ENCODE peak calls at places on chromosomes 12 and 14, in four cellular contexts. T, B, N and Y are unnamed samples.

GRCh38 chr14:72646861-72647528 is 246.9 kb downstream of the DPF3 start:
- DNase-seq in T (no peak), B (no peak), N (no peak), Y (no peak)

GRCh38 chr12:15546102-15546701 is 223.9 kb downstream of the PTPRO start:
- DNase-seq in T (no peak), B (no peak), N (no peak), Y (no peak)

GRCh38 chr14:38432186-38432585 is 176.3 kb upstream of the CLEC14A start:
- DNase-seq in T (no peak), B (no peak), N (no peak), Y (no peak)

GRCh38 chr12:1800646-1801284 is 19.6 kb upstream of the LRTM2 start:
- DNase-seq in T (no peak), B (no peak), N (no peak), Y (no peak)

GRCh38 chr14:101066826-101067508 is 163.4 kb upstream of the RTL1 start:
- DNase-seq in T (no peak), B (no peak), N (peak; percentile 13), Y (no peak)

GRCh38 chr14:55303646-55304277 is 32.5 kb downstream of the FBXO34 start:
- DNase-seq in T (no peak), B (no peak), N (no peak), Y (no peak)

GRCh38 chr12:124490584-124491305 is 76.7 kb downstream of the NCOR2 start:
- DNase-seq in T (no peak), B (peak; percentile 61), N (no peak), Y (no peak)

GRCh38 chr14:76836029-76836630 is 9.9 kb downstream of the LRRC74A start:
- DNase-seq in T (no peak), B (peak; percentile 39), N (peak; percentile 33), Y (no peak)

GRCh38 chr14:104528496-104528895 is 51.1 kb upstream of the C14orf180 start:
- DNase-seq in T (no peak), B (no peak), N (no peak), Y (no peak)

GRCh38 chr12:73240110-73240509 is 967.9 kb downstream of the TRHDE start:
- DNase-seq in T (no peak), B (no peak), N (no peak), Y (no peak)

GRCh38 chr14:28652782-28653181 is 113.8 kb upstream of the FOXG1 start:
- DNase-seq in T (peak; percentile 41), B (no peak), N (no peak), Y (no peak)

GRCh38 chr12:45725631-45726593 is 3.6 kb upstream of the ARID2 start:
- DNase-seq in T (no peak), B (no peak), N (no peak), Y (no peak)

GRCh38 chr12:111505601-111506036 is 93.5 kb downstream of the ATXN2 start:
- DNase-seq in T (no peak), B (no peak), N (no peak), Y (no peak)

GRCh38 chr14:32076278-32077080 is 625 bp upstream of the ARHGAP5 start:
- DNase-seq in T (peak; percentile 77), B (peak; percentile 95), N (peak; percentile 98), Y (peak; percentile 74)

GRCh38 chr14:50040401-50040775 is 76.0 kb downstream of the VCPKMT start:
- DNase-seq in T (no peak), B (no peak), N (no peak), Y (no peak)

GRCh38 chr12:67981236-67982164 is 7.7 kb upstream of the IFNG-AS1 start:
- DNase-seq in T (peak; percentile 35), B (no peak), N (peak; percentile 35), Y (peak; percentile 77)

GRCh38 chr12:111482464-111482863 is 76.7 kb downstream of the SH2B3 start:
- DNase-seq in T (no peak), B (no peak), N (no peak), Y (no peak)

GRCh38 chr12:30021046-30021833 is 237.5 kb upstream of the TMTC1 start:
- DNase-seq in T (no peak), B (no peak), N (no peak), Y (no peak)

GRCh38 chr12:87671757-87672156 is 357.4 kb downstream of the C12orf50 start:
- DNase-seq in T (no peak), B (no peak), N (no peak), Y (no peak)

GRCh38 chr14:23382276-23382675 is 5.4 kb downstream of the CMTM5 start:
- DNase-seq in T (no peak), B (no peak), N (no peak), Y (no peak)
- H3K4me3 ChIP-seq in T (no peak overlapping the region), B (no peak overlapping the region), N (no peak overlapping the region), Y (no peak overlapping the region)

GRCh38 chr14:20458031-20458789 is 3.0 kb downstream of the PIP4P1 start:
- DNase-seq in T (no peak), B (no peak), N (no peak), Y (no peak)

GRCh38 chr14:20454359-20454644 is 310 bp downstream of the OSGEP start:
- DNase-seq in T (no peak), B (no peak), N (no peak), Y (peak; percentile 22)

GRCh38 chr14:20455355-20456300 is 602 bp downstream of the APEX1 start:
- DNase-seq in T (no peak), B (no peak), N (no peak), Y (no peak)

GRCh38 chr14:20456971-20457370 is 1.9 kb downstream of the APEX1 start:
- DNase-seq in T (no peak), B (no peak), N (no peak), Y (no peak)

DNA sequence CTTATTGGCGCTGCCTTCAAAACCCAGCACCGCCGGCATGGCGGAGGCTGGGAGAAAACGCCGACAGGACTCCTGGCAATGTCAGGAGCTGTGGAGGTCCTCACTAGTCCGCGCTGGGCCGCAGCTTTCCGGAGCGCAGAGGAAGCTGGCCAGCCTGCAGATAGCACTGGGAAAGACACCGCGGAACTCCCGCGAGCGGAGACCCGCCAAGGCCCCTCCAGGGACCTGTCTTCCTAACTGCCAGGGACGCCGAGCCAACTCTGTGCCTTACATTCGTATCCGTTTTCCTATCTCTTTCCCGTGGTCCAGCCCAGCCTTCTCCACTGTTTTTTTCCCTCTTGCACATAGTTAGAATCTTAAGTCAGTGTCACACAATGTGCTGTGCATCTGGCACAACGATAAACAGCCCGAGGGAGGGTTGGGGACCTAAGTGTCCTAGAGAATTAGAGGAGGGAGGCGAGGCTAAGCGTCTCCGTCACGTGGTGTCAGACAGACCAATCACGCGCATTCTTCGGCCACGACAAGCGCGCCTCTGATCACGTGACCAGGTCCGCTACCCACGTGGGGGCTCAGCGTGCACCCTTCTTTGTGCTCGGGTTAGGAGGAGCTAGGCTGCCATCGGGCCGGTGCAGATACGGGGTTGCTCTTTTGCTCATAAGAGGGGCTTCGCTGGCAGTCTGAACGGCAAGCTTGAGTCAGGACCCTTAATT is at the start of the genes APEX1 and OSGEP:
- DNase-seq in T (peak; percentile 95), B (peak; percentile 99), N (peak; percentile 97), Y (peak; percentile 93)
- H3K36me3 ChIP-seq in T (peaks cover 23% of the 10 kb centered on the region), B (peaks cover 36% of the 10 kb centered on the region), N (peaks cover 58% of the 10 kb centered on the region), Y (peaks cover 23% of the 10 kb centered on the region)

GRCh38 chr12:98743362-98743953 is 98.4 kb downstream of the APAF1 start:
- DNase-seq in T (no peak), B (no peak), N (no peak), Y (no peak)
- TF ChIP-seq CTCF in T (peak; percentile 43), B (no peak), N (peak; percentile 45), Y (peak; percentile 49)

GRCh38 chr14:93975791-93976476 is 436 bp downstream of the ASB2 start:
- DNase-seq in T (no peak), B (no peak), N (no peak), Y (no peak)

GRCh38 chr14:93976477-93977057 is at the start of gene ASB2:
- DNase-seq in T (no peak), B (no peak), N (no peak), Y (no peak)

GRCh38 chr14:93973607-93974006 is 2.8 kb downstream of the ASB2 start:
- DNase-seq in T (no peak), B (no peak), N (no peak), Y (no peak)

GRCh38 chr14:93974299-93974698 is 2.1 kb downstream of the ASB2 start:
- DNase-seq in T (no peak), B (no peak), N (no peak), Y (no peak)

DNA sequence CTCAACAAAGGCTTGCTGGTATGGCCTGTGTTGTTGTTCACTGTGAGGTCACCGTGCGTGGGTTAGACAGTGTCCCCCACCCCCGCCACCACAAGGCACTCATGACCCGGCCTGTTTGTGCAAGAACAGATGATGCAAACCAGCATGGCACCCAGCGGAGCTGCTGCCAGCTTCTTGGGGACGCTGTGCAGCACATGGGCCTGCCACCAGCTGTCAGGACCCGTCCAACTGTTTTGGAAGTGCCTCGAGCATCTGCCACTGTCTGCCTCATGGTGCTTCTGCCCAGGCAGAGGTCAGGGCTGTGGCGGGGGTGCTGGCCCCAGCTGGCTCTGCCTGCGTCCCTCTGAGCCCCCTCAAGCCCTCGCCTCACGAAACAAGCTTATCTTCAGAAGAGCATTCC is 1.5 kb downstream of the ASB2 start:
- DNase-seq in T (no peak), B (no peak), N (no peak), Y (no peak)
- H3K4me3 ChIP-seq in T (no peak overlapping the region), B (no peak overlapping the region), N (no peak overlapping the region), Y (no peak overlapping the region)

GRCh38 chr12:56158926-56159461 is 835 bp downstream of the MYL6 start:
- DNase-seq in T (no peak), B (peak; percentile 85), N (peak; percentile 59), Y (peak; percentile 14)

GRCh38 chr12:56159482-56160105 is 1.4 kb downstream of the MYL6 start:
- DNase-seq in T (no peak), B (no peak), N (no peak), Y (no peak)

GRCh38 chr12:56157201-56158028 is 744 bp upstream of the MYL6 start:
- DNase-seq in T (no peak), B (peak; percentile 79), N (peak; percentile 66), Y (peak; percentile 40)

GRCh38 chr12:56160160-56160763 is 2.1 kb downstream of the MYL6 start:
- DNase-seq in T (no peak), B (no peak), N (no peak), Y (no peak)

DNA sequence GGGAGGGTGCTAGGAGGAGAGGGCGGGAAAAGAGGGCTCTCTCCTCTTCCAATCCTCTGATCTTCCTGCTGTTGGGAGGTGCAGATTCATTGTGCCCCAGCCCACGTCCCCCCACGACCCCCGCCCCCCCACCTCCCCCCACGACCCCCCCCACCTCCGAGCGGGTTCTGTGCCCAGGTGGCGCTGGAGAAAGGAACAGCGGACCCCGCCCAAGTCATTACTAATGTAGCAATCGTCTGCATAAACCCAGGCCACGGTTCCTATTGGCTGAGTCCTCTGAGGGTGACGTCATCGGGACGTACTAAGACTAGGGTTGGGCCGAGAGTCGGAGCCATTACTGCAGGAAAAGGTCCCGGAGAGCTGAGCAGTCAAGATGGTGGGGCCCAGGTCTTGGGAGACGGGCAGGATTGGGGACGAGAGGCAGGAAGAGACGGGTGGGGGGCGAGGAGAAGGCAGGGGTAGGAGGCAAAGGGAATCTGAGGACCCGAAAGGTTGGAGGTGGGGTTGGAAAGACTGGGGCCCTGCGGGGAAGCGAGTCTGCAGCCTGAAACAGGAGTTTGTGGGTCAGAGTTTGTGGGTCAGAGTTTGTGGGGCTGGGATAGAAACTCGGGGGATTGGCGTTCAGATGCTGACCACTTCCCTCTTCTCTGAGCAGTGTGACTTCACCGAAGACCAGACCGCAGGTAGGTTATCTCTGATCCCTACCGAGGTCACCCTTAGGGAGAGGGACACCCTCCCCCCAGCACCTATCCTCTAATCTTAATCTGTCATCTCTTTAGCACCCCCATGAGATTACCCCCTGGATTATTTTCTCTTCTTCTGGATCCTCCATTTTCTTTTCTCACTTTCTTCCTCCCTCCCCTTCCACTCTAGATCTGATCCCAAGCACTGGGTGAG is at the start of gene MYL6:
- DNase-seq in T (peak; percentile 96), B (peak; percentile 98), N (peak; percentile 95), Y (peak; percentile 85)
- H3K36me3 ChIP-seq in T (peaks cover 38% of the 10 kb centered on the region), B (peaks cover 33% of the 10 kb centered on the region), N (peaks cover 39% of the 10 kb centered on the region), Y (peaks cover 26% of the 10 kb centered on the region)